ENCODE peak calls at places on chromosomes 2 and 18, in five cellular contexts. N, G, H, Z and C are unnamed samples.
A peak's percentile ranks its signal among the peaks of the same experiment; 100 is the strongest.

GRCh38 chr2:170812716-170813585 is 3.7 kb upstream of the GAD1 start:
- DNase-seq in N (no peak), G (peak; percentile 95), Z (peak; percentile 95), H (peak; percentile 77), C (no peak)

GRCh38 chr18:22024924-22025323 is 144.5 kb upstream of the GATA6 start:
- DNase-seq in H (no peak), N (no peak), Z (no peak), G (no peak), C (no peak)

GRCh38 chr2:201084863-201085262 is 13.1 kb downstream of the NDUFB3 start:
- DNase-seq in H (no peak), N (no peak), G (no peak), Z (no peak), C (no peak)

GRCh38 chr2:31319391-31320175 is 85.6 kb downstream of the EHD3 start:
- DNase-seq in N (peak; percentile 44), Z (peak; percentile 68), H (peak; percentile 21), G (peak; percentile 81), C (no peak)

GRCh38 chr2:40440835-40441234 is 11.1 kb downstream of the SLC8A1 start:
- DNase-seq in H (no peak), Z (no peak), N (no peak), G (no peak), C (no peak)

GRCh38 chr18:51120809-51121596 is 76.5 kb downstream of the MEX3C start:
- DNase-seq in G (no peak), Z (no peak), N (no peak), H (no peak), C (no peak)

GRCh38 chr2:173238385-173238784 is 116.3 kb upstream of the CDCA7 start:
- DNase-seq in Z (no peak), H (no peak), G (no peak), N (no peak), C (no peak)

GRCh38 chr2:58762176-58762781 is 521.2 kb upstream of the FANCL start:
- DNase-seq in N (no peak), Z (peak; percentile 48), G (peak; percentile 68), H (no peak), C (peak; percentile 53)

GRCh38 chr2:99984781-99985525 is 157.4 kb downstream of the AFF3 start:
- DNase-seq in Z (peak; percentile 16), G (peak; percentile 89), H (peak; percentile 47), N (no peak), C (no peak)

GRCh38 chr2:21599417-21599816 is 475.6 kb downstream of the TDRD15 start:
- DNase-seq in H (no peak), Z (no peak), G (no peak), N (no peak), C (no peak)

GRCh38 chr2:122481717-122482116 is 726.3 kb downstream of the TSN start:
- DNase-seq in N (no peak), G (peak; percentile 2), Z (peak; percentile 68), H (no peak), C (no peak)

GRCh38 chr2:11748018-11748860 is 1.8 kb downstream of the LPIN1 start:
- DNase-seq in N (no peak), G (no peak), Z (no peak), H (no peak), C (no peak)